ENCODE peak calls at places on chromosomes 11 and 22, in eight cellular contexts. D is activated naive CD8-positive, alpha-beta T cell treated with anti-CD3 and anti-CD28 coated beads for 36 hours; G is iPS-NIHi11; E is HEK293T; V is activated B cell treated with CpG ODN at 0.5 μM for 24 hours; X is stimulated activated CD4-positive, alpha-beta T cell treated with anti-CD3 and anti-CD28 coated beads, Interleukin-12 subunit alpha, Interleukin-12 subunit beta, amount 100 ng/mL, for 24 hours; K is ELR; Z is activated CD4-positive, alpha-beta T cell treated with anti-CD3 and anti-CD28 coated beads, Interleukin-2, amount 10 ng/mL, durations not matched to agents 7 days and 5 days. A is an unnamed sample.

GRCh38 chr11:118792642-118793124 is 1.7 kb upstream of the DDX6 start:
- DNase-seq in Z (peak), E (peak), V (peak), D (peak), X (peak), K (peak), G (peak), A (peak)

GRCh38 chr11:85541683-85542082 is 85.5 kb downstream of the DLG2 start:
- DNase-seq in V (no peak), X (no peak), D (no peak), E (no peak), G (no peak), Z (no peak), K (no peak), A (no peak)

GRCh38 chr11:86484164-86484794 is 109.6 kb downstream of the CCDC81 start:
- DNase-seq in Z (no peak), X (no peak), E (peak), G (peak), K (peak), V (no peak), D (no peak), A (no peak)

GRCh38 chr11:17550455-17551346 is 3.6 kb downstream of the OTOG start:
- DNase-seq in E (no peak), V (no peak), X (no peak), D (no peak), K (peak), Z (no peak), G (no peak), A (no peak)

GRCh38 chr11:86230921-86231320 is 13.6 kb upstream of the EED start:
- DNase-seq in Z (no peak), D (no peak), K (peak), G (no peak), E (no peak), V (no peak), X (no peak), A (no peak)

GRCh38 chr11:130902380-130902779 is 13.9 kb downstream of the SNX19 start:
- DNase-seq in E (no peak), G (no peak), V (no peak), K (no peak), D (no peak), Z (no peak), X (no peak), A (no peak)

GRCh38 chr22:30282616-30283046 is 6.7 kb downstream of the CASTOR1 start:
- DNase-seq in D (no peak), V (no peak), E (no peak), X (no peak), K (no peak), G (no peak), Z (no peak), A (no peak)

GRCh38 chr22:37775785-37776638 is 31.7 kb upstream of the GCAT start:
- DNase-seq in Z (no peak), X (no peak), V (no peak), K (peak), E (no peak), G (no peak), D (no peak), A (no peak)

GRCh38 chr11:103946793-103947565 is 89.5 kb upstream of the DDI1 start:
- DNase-seq in V (no peak), G (no peak), E (no peak), D (no peak), X (no peak), K (no peak), Z (no peak), A (no peak)

GRCh38 chr11:134017773-134018430 is 51.0 kb upstream of the JAM3 start:
- DNase-seq in G (no peak), E (no peak), D (no peak), Z (no peak), V (no peak), K (no peak), X (no peak), A (no peak)

GRCh38 chr11:47284151-47284550 is 14.2 kb downstream of the MADD start:
- DNase-seq in Z (no peak), V (no peak), K (no peak), G (no peak), X (no peak), E (no peak), D (no peak), A (no peak)

GRCh38 chr11:22467248-22467647 is 129.1 kb downstream of the SLC17A6 start:
- DNase-seq in X (no peak), G (no peak), V (no peak), K (no peak), D (no peak), E (no peak), Z (no peak), A (no peak)

GRCh38 chr22:27419473-27419872 is 382.1 kb downstream of the MN1 start:
- DNase-seq in D (no peak), E (no peak), V (no peak), X (no peak), G (no peak), K (peak), Z (no peak), A (no peak)

GRCh38 chr11:59216654-59217640 is 4.2 kb upstream of the MPEG1 start:
- DNase-seq in D (peak), X (no peak), G (no peak), V (peak), E (no peak), K (peak), Z (no peak), A (peak)

GRCh38 chr11:46894506-46894905 is 23.8 kb downstream of the LRP4 start:
- DNase-seq in X (no peak), K (no peak), D (no peak), G (no peak), Z (no peak), E (no peak), V (no peak), A (no peak)

GRCh38 chr11:15212876-15213275 is 98.2 kb downstream of the INSC start:
- DNase-seq in G (no peak), X (no peak), Z (no peak), V (no peak), D (no peak), K (no peak), E (no peak), A (no peak)

A was measured in germinal center.